ENCODE peak calls at places on chromosome 6, in four cellular contexts. One of them, this sample, is unnamed. For H3K27me3, the result is how much of the 10 kb centered on the place peaks cover.

GRCh38 chr6:113994934-113995342 is 24.0 kb upstream of the HDAC2 start:
- DNase-seq in neural progenitor cell: peak
- DNase-seq in RWPE2: peak
- DNase-seq in hepatocyte: peak
- DNase-seq in this sample: peak

GRCh38 chr6:77778527-77778926 is 125.7 kb downstream of the MEI4 start:
- DNase-seq in RWPE2: no peak
- DNase-seq in hepatocyte: no peak
- DNase-seq in neural progenitor cell: no peak
- DNase-seq in this sample: no peak

GRCh38 chr6:150435832-150436231 is 67.0 kb downstream of the IYD start:
- DNase-seq in RWPE2: no peak
- DNase-seq in neural progenitor cell: no peak
- DNase-seq in hepatocyte: no peak
- DNase-seq in this sample: no peak

GRCh38 chr6:152089992-152090391 is 282.5 kb downstream of the ESR1 start:
- DNase-seq in hepatocyte: no peak
- DNase-seq in neural progenitor cell: no peak
- DNase-seq in RWPE2: no peak
- DNase-seq in this sample: no peak

GRCh38 chr6:31476515-31477139 is 21.3 kb upstream of the MICB start:
- DNase-seq in neural progenitor cell: no peak
- DNase-seq in RWPE2: no peak
- DNase-seq in hepatocyte: no peak
- DNase-seq in this sample: peak

GRCh38 chr6:16184554-16184953 is 53.8 kb upstream of the GMPR start:
- DNase-seq in hepatocyte: peak
- DNase-seq in neural progenitor cell: no peak
- DNase-seq in RWPE2: no peak
- DNase-seq in this sample: no peak

GRCh38 chr6:126721581-126722145 is 381.7 kb downstream of the CENPW start:
- DNase-seq in hepatocyte: peak
- DNase-seq in neural progenitor cell: no peak
- DNase-seq in RWPE2: no peak
- DNase-seq in this sample: no peak

GRCh38 chr6:107655245-107655644 is 165.3 kb downstream of the SOBP start:
- DNase-seq in RWPE2: no peak
- DNase-seq in neural progenitor cell: peak
- DNase-seq in hepatocyte: no peak
- DNase-seq in this sample: peak

GRCh38 chr6:56663344-56663743 is 20.7 kb upstream of the DST start:
- DNase-seq in hepatocyte: peak
- DNase-seq in RWPE2: peak
- DNase-seq in neural progenitor cell: no peak
- DNase-seq in this sample: no peak

GRCh38 chr6:54135665-54136370 is 24.6 kb downstream of the MLIP start:
- DNase-seq in neural progenitor cell: no peak
- DNase-seq in RWPE2: no peak
- DNase-seq in hepatocyte: peak
- DNase-seq in this sample: no peak

GRCh38 chr6:134628154-134628553 is 310.2 kb upstream of the SGK1 start:
- DNase-seq in hepatocyte: no peak
- DNase-seq in RWPE2: no peak
- DNase-seq in neural progenitor cell: no peak
- DNase-seq in this sample: no peak

GRCh38 chr6:43496370-43497128 is 13.6 kb downstream of the LRRC73 start:
- DNase-seq in RWPE2: peak
- DNase-seq in hepatocyte: peak
- DNase-seq in neural progenitor cell: peak
- DNase-seq in this sample: peak

GRCh38 chr6:121731381-121731780 is 295.9 kb downstream of the GJA1 start:
- DNase-seq in hepatocyte: no peak
- DNase-seq in neural progenitor cell: no peak
- DNase-seq in RWPE2: no peak
- DNase-seq in this sample: no peak

GRCh38 chr6:106974999-106975698 is 620 bp upstream of the CD24 start:
- DNase-seq in neural progenitor cell: peak
- DNase-seq in hepatocyte: peak
- DNase-seq in RWPE2: peak
- DNase-seq in this sample: peak

GRCh38 chr6:5112065-5112799 is 27.1 kb downstream of the PPP1R3G start:
- DNase-seq in RWPE2: no peak
- DNase-seq in neural progenitor cell: no peak
- DNase-seq in hepatocyte: no peak
- DNase-seq in this sample: no peak

DNA sequence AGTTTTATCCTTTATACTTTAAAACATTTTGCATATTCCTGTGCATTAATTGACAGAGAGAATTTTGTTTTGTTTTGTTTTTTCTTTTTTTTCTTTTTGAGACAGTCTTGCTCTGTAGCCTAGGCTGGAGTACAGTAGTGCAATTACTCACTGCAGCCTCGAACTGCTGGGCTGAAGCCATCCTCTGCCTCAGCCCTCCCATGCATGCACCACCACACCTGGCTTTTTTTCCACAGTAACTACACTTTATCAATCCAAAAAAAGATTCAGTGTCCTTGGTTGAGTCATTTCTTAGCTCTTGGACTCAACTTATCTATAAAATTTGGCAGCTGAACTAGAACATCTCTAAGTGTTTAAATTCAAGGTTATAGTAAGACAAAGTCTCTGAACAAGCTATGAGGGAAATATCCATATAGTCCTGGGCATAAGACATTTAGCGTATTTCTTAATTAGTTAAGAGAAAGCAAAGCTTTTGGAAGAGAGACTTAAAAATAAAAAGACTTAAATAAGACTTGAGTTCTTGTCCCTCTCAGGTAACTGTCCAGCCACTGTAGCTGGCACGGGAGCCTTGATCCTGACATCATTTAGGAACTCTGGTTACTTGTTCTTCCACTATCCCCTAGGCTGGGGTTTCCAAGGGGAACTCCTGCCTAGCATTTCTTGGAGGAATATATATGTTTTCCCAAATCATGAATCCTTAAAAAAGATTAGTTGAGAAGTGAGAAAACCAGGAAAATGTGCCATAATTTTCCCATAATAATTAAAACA is 300.1 kb downstream of the HACE1 start:
- DNase-seq in RWPE2: no peak
- DNase-seq in neural progenitor cell: no peak
- DNase-seq in hepatocyte: no peak
- DNase-seq in this sample: no peak
- H3K27me3 ChIP-seq in RWPE2: under half
- H3K27me3 ChIP-seq in neural progenitor cell: under half
- H3K27me3 ChIP-seq in hepatocyte: under half
- H3K27me3 ChIP-seq in this sample: under half

DNA sequence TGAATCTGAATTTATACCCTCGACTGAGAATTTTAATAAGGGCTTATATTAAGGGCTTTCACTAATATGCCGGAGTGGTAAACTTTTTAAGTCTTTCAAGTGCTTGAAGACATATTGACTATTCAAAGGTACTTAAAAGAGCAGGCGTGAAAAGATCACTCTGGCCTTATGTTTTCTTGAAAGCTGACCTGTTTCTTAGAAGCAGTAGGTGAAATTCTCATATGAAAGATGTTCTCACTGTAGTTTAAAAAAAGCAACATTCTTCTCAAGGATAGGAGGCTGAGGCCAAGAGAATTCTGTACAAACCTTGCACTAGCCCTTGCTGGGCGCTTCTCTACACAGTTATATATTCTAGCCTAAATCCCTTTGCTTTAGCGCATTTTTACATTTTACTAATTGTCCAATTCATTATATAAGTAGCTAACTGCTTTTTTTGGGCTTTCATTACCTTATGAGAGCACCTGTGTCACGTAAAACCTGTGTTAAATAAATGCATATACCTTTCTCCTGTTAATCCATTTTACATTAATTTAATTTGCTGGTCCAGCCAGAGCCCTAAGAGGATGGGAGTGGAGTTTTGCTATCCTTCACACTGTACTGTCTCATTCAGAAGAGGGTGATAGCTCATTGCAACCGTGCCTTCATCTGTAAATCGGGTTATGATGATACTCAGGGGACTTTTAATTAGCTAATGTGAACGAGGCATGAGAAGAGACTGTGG is 59.6 kb upstream of the HFE start:
- DNase-seq in RWPE2: no peak
- DNase-seq in hepatocyte: no peak
- DNase-seq in neural progenitor cell: no peak
- DNase-seq in this sample: no peak
- H3K4me3 ChIP-seq in RWPE2: peak
- H3K4me3 ChIP-seq in hepatocyte: no peak
- H3K4me3 ChIP-seq in neural progenitor cell: peak
- H3K4me3 ChIP-seq in this sample: peak

GRCh38 chr6:98834060-98835031 is at the start of gene POU3F2:
- DNase-seq in hepatocyte: peak
- DNase-seq in RWPE2: no peak
- DNase-seq in neural progenitor cell: peak
- DNase-seq in this sample: peak

GRCh38 chr6:98833101-98834059 is 994 bp upstream of the POU3F2 start:
- DNase-seq in hepatocyte: peak
- DNase-seq in neural progenitor cell: peak
- DNase-seq in RWPE2: no peak
- DNase-seq in this sample: peak

GRCh38 chr6:98828991-98829411 is 5.4 kb upstream of the POU3F2 start:
- DNase-seq in neural progenitor cell: peak
- DNase-seq in hepatocyte: no peak
- DNase-seq in RWPE2: no peak
- DNase-seq in this sample: peak

GRCh38 chr6:98832282-98833100 is 1.9 kb upstream of the POU3F2 start:
- DNase-seq in neural progenitor cell: peak
- DNase-seq in RWPE2: no peak
- DNase-seq in hepatocyte: peak
- DNase-seq in this sample: peak

DNA sequence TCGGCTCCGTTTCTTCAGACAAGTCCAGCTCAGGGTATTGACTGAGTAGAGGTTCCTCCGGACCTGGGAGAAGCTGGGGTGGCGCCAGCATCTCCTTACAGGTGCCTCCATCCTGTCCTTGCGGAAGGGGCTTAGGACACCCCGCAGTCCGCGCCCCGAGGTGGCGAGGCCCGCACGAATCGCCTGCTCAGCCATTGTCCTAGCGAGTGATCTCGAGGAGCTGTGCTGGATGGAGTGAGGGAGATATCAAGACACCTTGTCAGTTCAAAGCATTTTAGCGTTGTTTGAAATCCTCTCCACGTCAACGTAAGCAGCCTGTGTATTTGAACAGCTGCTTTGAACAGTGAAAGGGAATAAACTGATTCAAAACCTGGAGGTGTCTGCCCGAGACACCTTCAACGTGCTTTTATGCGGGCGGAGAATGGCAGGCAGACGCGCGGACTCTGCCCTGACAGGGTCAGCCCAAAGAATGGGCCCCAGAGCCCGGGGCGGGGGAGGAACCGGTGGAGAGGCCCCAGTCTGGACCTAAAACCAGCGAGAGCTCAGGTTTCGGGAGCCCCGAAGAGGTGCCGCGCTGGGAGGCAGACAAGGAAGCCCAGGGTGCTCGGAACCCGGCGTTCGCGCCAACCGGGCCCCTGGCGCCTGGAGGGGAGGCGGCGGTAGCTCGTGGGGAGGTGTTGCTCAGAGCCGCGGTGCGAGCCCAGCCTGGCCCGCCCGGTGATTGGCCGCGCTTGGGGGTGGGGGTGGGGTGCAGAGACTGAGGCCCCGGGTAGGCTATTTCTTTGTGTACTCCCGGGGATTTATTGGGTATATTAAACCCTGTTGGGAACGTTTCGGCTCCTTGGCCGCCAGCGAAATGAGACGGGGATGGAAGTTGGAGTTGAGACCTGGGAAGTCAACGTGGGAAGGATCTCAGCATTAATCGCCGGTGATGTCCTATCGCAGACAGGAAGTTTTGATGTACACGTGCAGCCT is 3.0 kb upstream of the POU3F2 start:
- DNase-seq in RWPE2: no peak
- DNase-seq in neural progenitor cell: peak
- DNase-seq in hepatocyte: no peak
- DNase-seq in this sample: peak
- H3K27me3 ChIP-seq in RWPE2: half or more
- H3K27me3 ChIP-seq in neural progenitor cell: half or more
- H3K27me3 ChIP-seq in hepatocyte: half or more
- H3K27me3 ChIP-seq in this sample: half or more

DNA sequence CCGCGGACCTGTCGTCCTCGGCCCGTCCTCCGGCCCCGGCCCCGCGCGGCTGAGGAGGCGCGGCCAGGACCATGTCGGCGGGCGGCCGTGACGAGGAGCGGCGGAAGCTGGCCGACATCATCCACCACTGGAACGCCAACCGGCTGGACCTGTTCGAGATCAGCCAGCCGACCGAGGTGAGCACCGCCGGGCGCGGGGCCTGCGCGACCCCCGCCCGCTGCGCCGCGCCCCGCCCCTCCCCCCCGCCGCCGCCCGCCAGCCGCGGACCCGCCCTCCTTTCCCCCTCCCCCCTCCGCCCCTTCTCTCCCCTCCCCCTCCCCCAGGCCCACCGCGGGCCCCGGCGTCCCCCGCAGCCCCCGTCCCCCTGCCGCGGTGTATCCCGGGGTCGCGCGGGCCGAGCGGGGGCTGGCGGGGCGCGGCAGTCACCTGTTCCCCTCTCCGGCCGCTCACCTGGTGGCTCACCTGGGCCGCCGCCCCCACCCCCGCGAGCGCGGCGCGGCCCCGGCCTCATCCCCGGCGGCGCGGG is 414 bp downstream of the AFDN start:
- DNase-seq in hepatocyte: no peak
- DNase-seq in neural progenitor cell: no peak
- DNase-seq in RWPE2: no peak
- DNase-seq in this sample: peak
- H3K4me3 ChIP-seq in hepatocyte: peak
- H3K4me3 ChIP-seq in neural progenitor cell: peak
- H3K4me3 ChIP-seq in RWPE2: peak
- H3K4me3 ChIP-seq in this sample: peak

GRCh38 chr6:34074064-34074739 is 71.7 kb downstream of the GRM4 start:
- DNase-seq in hepatocyte: no peak
- DNase-seq in RWPE2: no peak
- DNase-seq in neural progenitor cell: peak
- DNase-seq in this sample: peak
- H3K27me3 ChIP-seq in hepatocyte: under half
- H3K27me3 ChIP-seq in RWPE2: under half
- H3K27me3 ChIP-seq in neural progenitor cell: under half
- H3K27me3 ChIP-seq in this sample: under half

GRCh38 chr6:25280617-25280990 is 1.4 kb downstream of the CARMIL1 start:
- DNase-seq in neural progenitor cell: peak
- DNase-seq in RWPE2: no peak
- DNase-seq in hepatocyte: peak
- DNase-seq in this sample: no peak
- H3K4me3 ChIP-seq in neural progenitor cell: peak
- H3K4me3 ChIP-seq in RWPE2: peak
- H3K4me3 ChIP-seq in hepatocyte: peak
- H3K4me3 ChIP-seq in this sample: peak

DNA sequence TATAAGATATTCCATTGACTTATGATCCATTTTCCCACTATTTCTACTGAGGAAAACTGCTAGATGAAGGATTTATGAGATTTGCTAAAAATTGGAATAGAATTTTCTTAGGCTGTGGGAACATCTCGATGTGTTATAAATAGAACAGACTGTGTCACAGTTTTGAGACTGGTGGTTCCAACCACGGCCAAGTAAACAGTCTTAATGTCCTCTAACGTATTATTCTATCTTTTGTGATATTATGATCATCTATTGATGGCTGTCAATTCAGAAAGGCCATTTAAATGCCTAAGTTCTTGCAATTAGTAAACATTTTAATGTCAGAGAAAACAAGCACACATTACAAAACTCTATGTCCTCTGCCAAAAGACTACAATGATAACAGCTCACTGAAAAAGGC is 71.5 kb upstream of the PLN start:
- DNase-seq in neural progenitor cell: no peak
- DNase-seq in hepatocyte: no peak
- DNase-seq in RWPE2: no peak
- DNase-seq in this sample: no peak
- H3K27me3 ChIP-seq in neural progenitor cell: under half
- H3K27me3 ChIP-seq in hepatocyte: under half
- H3K27me3 ChIP-seq in RWPE2: under half
- H3K27me3 ChIP-seq in this sample: under half

GRCh38 chr6:52802806-52803205 is 810 bp downstream of the GSTA1 start:
- DNase-seq in RWPE2: no peak
- DNase-seq in neural progenitor cell: no peak
- DNase-seq in hepatocyte: no peak
- DNase-seq in this sample: no peak
- H3K4me3 ChIP-seq in RWPE2: no peak
- H3K4me3 ChIP-seq in neural progenitor cell: no peak
- H3K4me3 ChIP-seq in hepatocyte: peak
- H3K4me3 ChIP-seq in this sample: no peak

This sample was measured in H7.